ENCODE peak calls at places on chromosomes 5 and 9, in four cellular contexts. One of them, this sample, is unnamed.

GRCh38 chr9:138123086-138123485 is 245.5 kb downstream of the CACNA1B start:
- DNase-seq in HCT116: no peak
- DNase-seq in WTC11: no peak
- DNase-seq in HEK293T: no peak
- DNase-seq in this sample: no peak

GRCh38 chr5:19630875-19631274 is 357.1 kb downstream of the CDH18 start:
- DNase-seq in HCT116: no peak
- DNase-seq in WTC11: no peak
- DNase-seq in HEK293T: no peak
- DNase-seq in this sample: no peak

GRCh38 chr9:101470929-101471328 is 35.4 kb upstream of the ALDOB start:
- DNase-seq in HCT116: no peak
- DNase-seq in WTC11: no peak
- DNase-seq in HEK293T: no peak
- DNase-seq in this sample: no peak

GRCh38 chr9:133780404-133780945 is 42.3 kb upstream of the SARDH start:
- DNase-seq in HCT116: no peak
- DNase-seq in WTC11: no peak
- DNase-seq in HEK293T: no peak
- DNase-seq in this sample: no peak

GRCh38 chr5:164175083-164175482 is 669.7 kb downstream of the MAT2B start:
- DNase-seq in HCT116: no peak
- DNase-seq in WTC11: no peak
- DNase-seq in HEK293T: no peak
- DNase-seq in this sample: no peak

GRCh38 chr9:111961575-111961974 is 65.0 kb downstream of the UGCG start:
- DNase-seq in HCT116: peak
- DNase-seq in WTC11: no peak
- DNase-seq in HEK293T: peak
- DNase-seq in this sample: no peak

GRCh38 chr9:87516222-87516930 is 18.7 kb downstream of the DAPK1 start:
- DNase-seq in HCT116: no peak
- DNase-seq in WTC11: no peak
- DNase-seq in HEK293T: no peak
- DNase-seq in this sample: no peak

GRCh38 chr5:150640311-150641005 is at the start of gene SYNPO:
- DNase-seq in HCT116: no peak
- DNase-seq in WTC11: no peak
- DNase-seq in HEK293T: no peak
- DNase-seq in this sample: no peak

GRCh38 chr5:31270396-31270795 is 76.9 kb downstream of the CDH6 start:
- DNase-seq in HCT116: no peak
- DNase-seq in WTC11: no peak
- DNase-seq in HEK293T: peak
- DNase-seq in this sample: no peak

GRCh38 chr5:159915913-159916840 is at the start of gene ADRA1B:
- DNase-seq in HCT116: no peak
- DNase-seq in WTC11: peak
- DNase-seq in HEK293T: peak
- DNase-seq in this sample: no peak

GRCh38 chr9:92097997-92098482 is 17.2 kb downstream of the SPTLC1 start:
- DNase-seq in HCT116: peak
- DNase-seq in WTC11: peak
- DNase-seq in HEK293T: no peak
- DNase-seq in this sample: peak

GRCh38 chr5:16935271-16936149 is 578 bp downstream of the MYO10 start:
- DNase-seq in HCT116: no peak
- DNase-seq in WTC11: peak
- DNase-seq in HEK293T: peak
- DNase-seq in this sample: no peak

GRCh38 chr9:130662927-130663257 is 1.5 kb upstream of the PRDM12 start:
- DNase-seq in HCT116: no peak
- DNase-seq in WTC11: peak
- DNase-seq in HEK293T: no peak
- DNase-seq in this sample: no peak

GRCh38 chr9:113361304-113362018 is 12.1 kb downstream of the BSPRY start:
- DNase-seq in HCT116: no peak
- DNase-seq in WTC11: no peak
- DNase-seq in HEK293T: no peak
- DNase-seq in this sample: no peak

GRCh38 chr9:113368348-113368747 is 8.4 kb downstream of the HDHD3 start:
- DNase-seq in HCT116: no peak
- DNase-seq in WTC11: no peak
- DNase-seq in HEK293T: no peak
- DNase-seq in this sample: no peak

GRCh38 chr9:113360242-113360842 is 11.0 kb downstream of the BSPRY start:
- DNase-seq in HCT116: no peak
- DNase-seq in WTC11: peak
- DNase-seq in HEK293T: no peak
- DNase-seq in this sample: no peak

GRCh38 chr9:113359385-113359784 is 10.0 kb downstream of the BSPRY start:
- DNase-seq in HCT116: no peak
- DNase-seq in WTC11: no peak
- DNase-seq in HEK293T: no peak
- DNase-seq in this sample: no peak

GRCh38 chr9:113363336-113363735 is 13.4 kb downstream of the HDHD3 start:
- DNase-seq in HCT116: no peak
- DNase-seq in WTC11: no peak
- DNase-seq in HEK293T: no peak
- DNase-seq in this sample: no peak
- TF ChIP-seq SP1 in HCT116: no peak
- TF ChIP-seq SP1 in WTC11: no peak
- TF ChIP-seq SP1 in HEK293T: no peak
- TF ChIP-seq SP1 in this sample: no peak

DNA sequence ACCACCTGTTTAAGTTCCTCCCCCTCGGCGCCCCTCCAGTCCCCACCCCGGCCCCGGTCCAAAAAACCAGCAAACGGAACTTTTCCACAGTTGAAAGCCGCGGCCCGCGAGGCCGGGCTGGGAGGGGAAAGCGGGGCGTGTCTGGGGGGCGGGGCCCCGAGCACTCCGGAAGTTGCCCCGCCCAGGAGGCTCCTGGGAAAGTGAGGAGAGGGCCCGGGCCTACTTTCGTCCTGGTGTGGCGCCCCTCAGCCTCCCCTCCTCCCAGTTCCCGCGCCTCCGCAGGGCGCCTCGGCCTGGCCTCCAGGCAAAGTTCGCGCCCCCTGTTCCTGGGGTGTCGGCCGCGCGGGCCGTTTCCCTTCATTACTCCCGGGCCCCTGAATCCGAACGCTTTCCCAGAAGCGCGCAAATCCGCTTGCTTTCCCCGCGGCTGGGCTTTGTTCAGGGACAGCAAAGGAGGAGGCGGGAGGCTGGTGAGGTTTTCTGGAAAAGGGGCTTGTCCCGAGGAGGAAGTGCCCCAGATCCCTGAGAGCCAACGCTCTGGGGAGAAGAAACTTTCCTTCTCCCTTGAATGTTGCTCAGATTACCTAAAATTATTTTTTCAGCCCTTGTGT is 4.4 kb upstream of the DMRT3 start:
- DNase-seq in HCT116: no peak
- DNase-seq in WTC11: peak
- DNase-seq in HEK293T: no peak
- DNase-seq in this sample: no peak
- TF ChIP-seq SP1 in HCT116: no peak
- TF ChIP-seq SP1 in WTC11: peak
- TF ChIP-seq SP1 in HEK293T: no peak
- TF ChIP-seq SP1 in this sample: no peak

GRCh38 chr9:135506327-135507103 is 6.0 kb downstream of the MRPS2 start:
- DNase-seq in HCT116: no peak
- DNase-seq in WTC11: peak
- DNase-seq in HEK293T: no peak
- DNase-seq in this sample: no peak
- TF ChIP-seq SP1 in HCT116: no peak
- TF ChIP-seq SP1 in WTC11: no peak
- TF ChIP-seq SP1 in HEK293T: no peak
- TF ChIP-seq SP1 in this sample: no peak

GRCh38 chr9:108484468-108484867 is 371.3 kb downstream of the ACTL7B start:
- DNase-seq in HCT116: no peak
- DNase-seq in WTC11: no peak
- DNase-seq in HEK293T: no peak
- DNase-seq in this sample: no peak

GRCh38 chr9:108489567-108489966 is 366.2 kb downstream of the ACTL7B start:
- DNase-seq in HCT116: no peak
- DNase-seq in WTC11: no peak
- DNase-seq in HEK293T: no peak
- DNase-seq in this sample: no peak

GRCh38 chr9:108483676-108484075 is 372.1 kb downstream of the ACTL7B start:
- DNase-seq in HCT116: no peak
- DNase-seq in WTC11: no peak
- DNase-seq in HEK293T: no peak
- DNase-seq in this sample: no peak

GRCh38 chr9:108486791-108487190 is 369.0 kb downstream of the ACTL7B start:
- DNase-seq in HCT116: no peak
- DNase-seq in WTC11: no peak
- DNase-seq in HEK293T: no peak
- DNase-seq in this sample: no peak
- TF ChIP-seq SP1 in HCT116: no peak
- TF ChIP-seq SP1 in WTC11: no peak
- TF ChIP-seq SP1 in HEK293T: no peak
- TF ChIP-seq SP1 in this sample: no peak

GRCh38 chr9:129496187-129497063 is 124.5 kb downstream of the C9orf50 start:
- DNase-seq in HCT116: peak
- DNase-seq in WTC11: peak
- DNase-seq in HEK293T: peak
- DNase-seq in this sample: no peak

GRCh38 chr9:129497064-129497836 is 123.7 kb downstream of the C9orf50 start:
- DNase-seq in HCT116: no peak
- DNase-seq in WTC11: no peak
- DNase-seq in HEK293T: no peak
- DNase-seq in this sample: no peak

GRCh38 chr9:129494113-129494789 is 126.7 kb downstream of the C9orf50 start:
- DNase-seq in HCT116: no peak
- DNase-seq in WTC11: no peak
- DNase-seq in HEK293T: no peak
- DNase-seq in this sample: no peak

GRCh38 chr9:129493714-129494047 is 127.2 kb downstream of the C9orf50 start:
- DNase-seq in HCT116: no peak
- DNase-seq in WTC11: no peak
- DNase-seq in HEK293T: no peak
- DNase-seq in this sample: no peak

DNA sequence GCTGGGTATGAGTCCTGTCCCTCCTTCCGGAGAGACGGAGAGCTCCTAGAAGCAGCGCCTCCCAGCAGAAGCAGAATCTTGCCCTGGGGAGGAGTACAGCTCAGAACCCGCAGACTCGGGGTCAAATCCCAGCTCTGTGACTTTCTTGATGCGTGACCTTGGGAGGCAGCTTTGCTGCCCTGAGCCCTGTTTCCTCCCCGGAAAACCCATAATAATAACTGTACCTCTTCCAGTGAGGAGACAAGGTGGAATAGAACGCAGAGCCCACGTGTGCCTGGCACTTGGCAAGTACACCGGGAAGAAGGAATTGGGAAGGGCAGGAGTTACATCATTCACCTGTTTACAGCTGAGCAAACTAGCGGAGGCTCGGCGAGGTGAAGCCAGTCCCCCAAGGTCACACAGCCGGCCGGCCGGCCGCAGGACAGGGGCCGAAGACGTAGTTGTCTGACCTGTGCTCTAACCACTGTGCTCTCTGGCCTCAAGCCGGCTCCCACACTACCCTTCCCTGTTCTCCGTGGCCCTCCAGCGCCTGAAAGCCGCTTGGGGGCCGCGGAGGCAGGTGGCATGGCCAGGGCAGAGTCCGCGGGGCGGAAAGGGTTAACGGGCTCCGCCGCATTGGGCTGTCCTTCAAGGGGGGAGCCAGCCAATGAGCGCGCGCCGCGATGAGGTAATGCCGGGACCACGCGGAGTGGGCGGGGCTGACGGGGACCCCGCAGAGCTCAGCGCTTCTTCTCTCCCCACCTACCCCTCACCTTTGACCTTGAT is 125.3 kb downstream of the C9orf50 start:
- DNase-seq in HCT116: peak
- DNase-seq in WTC11: peak
- DNase-seq in HEK293T: peak
- DNase-seq in this sample: no peak
- TF ChIP-seq SP1 in HCT116: no peak
- TF ChIP-seq SP1 in WTC11: peak
- TF ChIP-seq SP1 in HEK293T: no peak
- TF ChIP-seq SP1 in this sample: no peak

GRCh38 chr9:114799925-114800324 is 5.9 kb downstream of the TNFSF15 start:
- DNase-seq in HCT116: no peak
- DNase-seq in WTC11: no peak
- DNase-seq in HEK293T: no peak
- DNase-seq in this sample: no peak

GRCh38 chr9:114803886-114804285 is 2.0 kb downstream of the TNFSF15 start:
- DNase-seq in HCT116: no peak
- DNase-seq in WTC11: no peak
- DNase-seq in HEK293T: no peak
- DNase-seq in this sample: no peak

GRCh38 chr9:114798793-114799427 is 6.9 kb downstream of the TNFSF15 start:
- DNase-seq in HCT116: no peak
- DNase-seq in WTC11: no peak
- DNase-seq in HEK293T: no peak
- DNase-seq in this sample: no peak

GRCh38 chr9:114803459-114803858 is 2.4 kb downstream of the TNFSF15 start:
- DNase-seq in HCT116: no peak
- DNase-seq in WTC11: no peak
- DNase-seq in HEK293T: no peak
- DNase-seq in this sample: no peak

GRCh38 chr9:114799441-114799840 is 6.4 kb downstream of the TNFSF15 start:
- DNase-seq in HCT116: no peak
- DNase-seq in WTC11: peak
- DNase-seq in HEK293T: no peak
- DNase-seq in this sample: no peak
- TF ChIP-seq SP1 in HCT116: no peak
- TF ChIP-seq SP1 in WTC11: no peak
- TF ChIP-seq SP1 in HEK293T: no peak
- TF ChIP-seq SP1 in this sample: no peak

GRCh38 chr5:29379619-29380018 is 1813.9 kb upstream of the CDH6 start:
- DNase-seq in HCT116: no peak
- DNase-seq in WTC11: no peak
- DNase-seq in HEK293T: no peak
- DNase-seq in this sample: no peak

GRCh38 chr5:29380029-29380428 is 1813.5 kb upstream of the CDH6 start:
- DNase-seq in HCT116: no peak
- DNase-seq in WTC11: no peak
- DNase-seq in HEK293T: no peak
- DNase-seq in this sample: no peak

GRCh38 chr5:29378104-29378503 is 1815.4 kb upstream of the CDH6 start:
- DNase-seq in HCT116: no peak
- DNase-seq in WTC11: no peak
- DNase-seq in HEK293T: no peak
- DNase-seq in this sample: no peak

GRCh38 chr5:29387384-29387783 is 1806.1 kb upstream of the CDH6 start:
- DNase-seq in HCT116: no peak
- DNase-seq in WTC11: no peak
- DNase-seq in HEK293T: no peak
- DNase-seq in this sample: no peak

GRCh38 chr5:29382735-29383280 is 1810.7 kb upstream of the CDH6 start:
- DNase-seq in HCT116: no peak
- DNase-seq in WTC11: no peak
- DNase-seq in HEK293T: no peak
- DNase-seq in this sample: no peak
- TF ChIP-seq SP1 in HCT116: no peak
- TF ChIP-seq SP1 in WTC11: no peak
- TF ChIP-seq SP1 in HEK293T: no peak
- TF ChIP-seq SP1 in this sample: no peak